ENCODE peak calls at places on chromosome 6, in nine cellular contexts. R, Z, N, A, Y, M, L, W and E are unnamed samples.

GRCh38 chr6:11317885-11318771 is 85.7 kb upstream of the NEDD9 start:
- DNase-seq in R (peak), Z (no peak), N (peak), A (peak), Y (peak), M (peak), L (peak), W (peak), E (peak)

GRCh38 chr6:85484941-85485340 is 35.1 kb downstream of the NT5E start:
- DNase-seq in R (no peak), Z (no peak), N (no peak), A (no peak), Y (no peak), M (no peak), L (no peak), W (no peak), E (no peak)

GRCh38 chr6:111997863-111998191 is 56.1 kb upstream of the CCN6 start:
- DNase-seq in R (no peak), Z (no peak), N (no peak), A (no peak), Y (no peak), M (no peak), L (no peak), W (no peak), E (no peak)

GRCh38 chr6:157714153-157714490 is 108.9 kb upstream of the SNX9 start:
- DNase-seq in R (peak), Z (no peak), N (peak), A (no peak), Y (no peak), M (no peak), L (no peak), W (peak), E (no peak)

GRCh38 chr6:143141442-143141841 is 80.8 kb downstream of the AIG1 start:
- DNase-seq in R (peak), Z (no peak), N (peak), A (no peak), Y (peak), M (no peak), L (no peak), W (peak), E (no peak)

GRCh38 chr6:19269341-19269898 is 567.8 kb upstream of the ID4 start:
- DNase-seq in R (no peak), Z (no peak), N (no peak), A (peak), Y (no peak), M (no peak), L (no peak), W (no peak), E (no peak)

GRCh38 chr6:14658909-14659561 is 541.5 kb downstream of the CD83 start:
- DNase-seq in R (peak), Z (no peak), N (no peak), A (peak), Y (no peak), M (no peak), L (no peak), W (peak), E (no peak)

GRCh38 chr6:101531538-101531937 is 138.0 kb downstream of the GRIK2 start:
- DNase-seq in R (no peak), Z (no peak), N (no peak), A (no peak), Y (no peak), M (no peak), L (no peak), W (no peak), E (no peak)

GRCh38 chr6:170206317-170206621 is 84.6 kb downstream of the DLL1 start:
- DNase-seq in R (no peak), Z (no peak), N (no peak), A (no peak), Y (no peak), M (peak), L (no peak), W (no peak), E (no peak)

GRCh38 chr6:163180874-163181541 is 233.5 kb upstream of the QKI start:
- DNase-seq in R (no peak), Z (peak), N (peak), A (peak), Y (peak), M (peak), L (peak), W (peak), E (peak)

GRCh38 chr6:112282217-112282616 is 27.9 kb upstream of the LAMA4 start:
- DNase-seq in R (peak), Z (peak), N (peak), A (peak), Y (peak), M (no peak), L (no peak), W (peak), E (no peak)

GRCh38 chr6:144055121-144055931 is 40.0 kb downstream of the SF3B5 start:
- DNase-seq in R (no peak), Z (no peak), N (no peak), A (no peak), Y (no peak), M (no peak), L (peak), W (peak), E (peak)

GRCh38 chr6:2534406-2535139 is 216.1 kb downstream of the MYLK4 start:
- DNase-seq in R (no peak), Z (no peak), N (no peak), A (no peak), Y (no peak), M (no peak), L (no peak), W (no peak), E (no peak)

GRCh38 chr6:335146-335545 is 42.9 kb downstream of the DUSP22 start:
- DNase-seq in R (no peak), Z (no peak), N (no peak), A (no peak), Y (no peak), M (no peak), L (no peak), W (no peak), E (no peak)

GRCh38 chr6:46909371-46909770 is 12.4 kb downstream of the ADGRF5 start:
- DNase-seq in R (no peak), Z (no peak), N (no peak), A (no peak), Y (no peak), M (no peak), L (no peak), W (no peak), E (no peak)

GRCh38 chr6:142696123-142696522 is 248.9 kb downstream of the HIVEP2 start:
- DNase-seq in R (no peak), Z (no peak), N (peak), A (no peak), Y (no peak), M (no peak), L (no peak), W (peak), E (no peak)

GRCh38 chr6:124480021-124480430 is 482.2 kb upstream of the RNF217 start:
- DNase-seq in R (no peak), Z (no peak), N (no peak), A (no peak), Y (no peak), M (no peak), L (no peak), W (no peak), E (no peak)

GRCh38 chr6:151063339-151063738 is 176.4 kb upstream of the AKAP12 start:
- DNase-seq in R (peak), Z (no peak), N (peak), A (peak), Y (no peak), M (no peak), L (no peak), W (peak), E (no peak)

GRCh38 chr6:153125032-153125431 is 6.0 kb downstream of the RGS17 start:
- DNase-seq in R (no peak), Z (no peak), N (no peak), A (no peak), Y (no peak), M (no peak), L (no peak), W (no peak), E (no peak)
- TF ChIP-seq CTCF in R (no peak), Z (no peak), N (no peak), A (no peak), Y (no peak), M (no peak), L (no peak), W (no peak), E (no peak)

DNA sequence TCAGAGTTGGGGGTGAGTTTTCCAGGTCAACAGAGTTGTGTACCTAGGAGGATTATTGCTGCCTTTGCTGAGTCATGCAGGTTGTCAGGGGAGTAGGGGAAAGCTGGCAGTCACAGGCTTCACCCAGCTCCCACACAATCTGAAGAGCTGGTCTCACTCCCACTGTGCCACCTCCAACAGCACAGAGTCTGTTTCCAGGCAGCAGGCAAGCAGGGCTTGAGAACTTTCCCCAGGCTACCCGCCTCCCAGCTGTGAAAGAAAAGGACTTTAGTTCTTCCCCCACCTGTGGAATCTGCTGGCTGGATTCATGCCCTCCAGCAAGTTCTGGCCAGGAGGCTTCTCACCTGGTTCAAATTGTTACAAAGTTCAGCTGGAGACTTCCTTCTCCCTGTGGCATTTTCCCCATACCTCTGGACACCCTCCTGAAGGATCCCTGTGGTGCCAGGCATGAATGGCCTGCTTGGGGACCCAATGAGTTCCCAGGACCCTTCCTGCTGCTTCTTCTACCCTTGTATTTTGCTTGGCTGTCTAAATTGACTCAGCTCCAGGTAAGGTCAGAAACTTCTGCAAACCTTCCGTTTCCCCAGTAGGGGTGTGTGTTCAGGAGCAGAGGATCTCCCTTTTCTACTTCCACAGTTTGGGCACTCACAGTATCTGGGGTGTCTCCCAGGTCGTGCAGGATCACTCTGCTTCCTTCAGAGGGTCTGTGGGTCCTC is 378.1 kb upstream of the MAN1A1 start:
- DNase-seq in R (no peak), Z (no peak), N (no peak), A (no peak), Y (peak), M (peak), L (no peak), W (no peak), E (no peak)
- TF ChIP-seq CTCF in R (no peak), Z (no peak), N (no peak), A (no peak), Y (no peak), M (no peak), L (no peak), W (no peak), E (no peak)

DNA sequence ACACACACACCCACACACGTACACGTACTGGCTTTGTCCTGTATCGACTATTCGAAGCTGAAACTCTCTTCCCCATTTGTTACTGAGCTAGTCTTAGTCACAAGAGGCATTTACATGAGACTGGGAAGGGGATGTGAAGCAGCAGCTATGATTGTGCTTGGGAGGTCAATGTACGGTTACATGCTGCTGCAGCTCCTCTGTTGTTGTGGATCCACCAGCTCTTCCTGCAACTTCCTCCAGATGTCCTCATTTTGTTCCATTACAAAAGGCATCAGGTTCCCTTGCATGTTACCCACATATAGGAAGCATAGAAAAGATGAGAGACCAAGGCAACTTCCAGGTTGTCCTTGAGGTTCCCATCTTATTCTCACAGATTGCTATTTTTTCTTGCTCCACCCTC is 612.4 kb upstream of the IMPG1 start:
- DNase-seq in R (no peak), Z (no peak), N (peak), A (no peak), Y (peak), M (no peak), L (no peak), W (no peak), E (no peak)
- TF ChIP-seq CTCF in R (no peak), Z (no peak), N (no peak), A (no peak), Y (peak), M (no peak), L (no peak), W (peak), E (no peak)

DNA sequence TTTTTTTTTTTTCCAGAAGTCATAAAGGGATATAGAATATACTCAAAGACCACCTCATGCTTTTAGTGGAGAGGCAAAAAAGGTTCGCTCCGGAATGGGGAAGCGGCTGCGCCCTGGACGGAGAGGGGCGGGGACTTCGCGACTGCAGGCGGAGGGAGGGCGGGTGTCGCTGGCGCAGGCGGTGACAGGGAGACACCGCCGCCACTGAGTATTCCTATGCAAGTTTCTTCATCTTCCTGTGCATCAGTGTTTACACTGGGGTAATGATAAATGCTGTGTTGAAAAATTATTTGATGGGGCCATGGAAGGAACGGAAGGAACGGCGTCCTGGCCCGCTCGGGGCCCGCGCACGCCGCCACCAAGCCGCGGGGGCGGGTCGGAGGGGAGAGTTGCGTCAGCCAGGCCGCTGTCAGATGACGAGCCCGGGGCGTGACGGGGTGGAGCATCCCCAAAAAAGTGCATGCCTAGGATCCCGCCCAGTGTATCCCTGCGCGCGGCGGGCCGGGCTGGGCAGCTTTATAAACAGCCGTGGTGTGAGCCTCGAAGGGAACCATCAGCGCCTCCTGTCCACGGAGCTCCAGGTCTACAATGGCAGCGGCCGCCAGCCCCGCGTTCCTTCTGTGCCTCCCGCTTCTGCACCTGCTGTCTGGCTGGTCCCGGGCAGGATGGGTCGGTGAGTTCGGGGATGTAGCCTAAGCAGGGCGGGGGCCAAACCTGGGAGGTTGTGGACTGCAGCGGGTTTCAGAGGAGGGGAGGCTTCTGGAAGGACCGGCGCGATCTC is at the start of gene ULBP1:
- DNase-seq in R (peak), Z (peak), N (peak), A (peak), Y (peak), M (peak), L (peak), W (peak), E (peak)
- TF ChIP-seq CTCF in R (peak), Z (no peak), N (no peak), A (no peak), Y (no peak), M (no peak), L (no peak), W (peak), E (no peak)

DNA sequence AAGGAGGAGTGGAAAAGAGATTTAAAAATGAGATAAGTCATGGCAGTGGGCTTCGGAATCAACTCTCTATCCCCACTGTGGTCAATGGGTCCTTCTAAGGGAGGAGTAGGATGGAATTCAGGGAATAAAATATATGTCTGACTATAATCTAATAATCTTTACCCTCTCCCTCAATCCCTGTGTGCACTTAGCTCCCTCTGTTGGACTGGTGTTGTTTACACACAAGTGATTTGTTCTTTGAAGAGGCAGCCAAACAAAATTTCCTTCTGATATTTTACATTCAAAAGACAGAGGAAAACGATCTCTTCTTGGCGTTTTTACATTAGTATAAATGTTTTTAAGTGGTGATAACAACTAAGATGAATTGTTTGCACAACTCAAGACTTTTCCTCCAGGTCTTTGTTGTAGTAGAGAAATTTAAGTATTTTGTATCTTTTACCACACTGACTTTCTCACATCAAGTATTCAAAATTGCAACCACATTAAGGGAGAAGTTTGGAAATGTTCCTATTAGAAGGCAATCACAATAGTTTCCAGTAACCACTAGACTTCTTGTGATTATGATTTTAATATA is 317.7 kb downstream of the CENPW start:
- DNase-seq in R (peak), Z (no peak), N (peak), A (peak), Y (peak), M (no peak), L (peak), W (peak), E (no peak)
- TF ChIP-seq CTCF in R (peak), Z (no peak), N (peak), A (peak), Y (peak), M (no peak), L (peak), W (peak), E (peak)

DNA sequence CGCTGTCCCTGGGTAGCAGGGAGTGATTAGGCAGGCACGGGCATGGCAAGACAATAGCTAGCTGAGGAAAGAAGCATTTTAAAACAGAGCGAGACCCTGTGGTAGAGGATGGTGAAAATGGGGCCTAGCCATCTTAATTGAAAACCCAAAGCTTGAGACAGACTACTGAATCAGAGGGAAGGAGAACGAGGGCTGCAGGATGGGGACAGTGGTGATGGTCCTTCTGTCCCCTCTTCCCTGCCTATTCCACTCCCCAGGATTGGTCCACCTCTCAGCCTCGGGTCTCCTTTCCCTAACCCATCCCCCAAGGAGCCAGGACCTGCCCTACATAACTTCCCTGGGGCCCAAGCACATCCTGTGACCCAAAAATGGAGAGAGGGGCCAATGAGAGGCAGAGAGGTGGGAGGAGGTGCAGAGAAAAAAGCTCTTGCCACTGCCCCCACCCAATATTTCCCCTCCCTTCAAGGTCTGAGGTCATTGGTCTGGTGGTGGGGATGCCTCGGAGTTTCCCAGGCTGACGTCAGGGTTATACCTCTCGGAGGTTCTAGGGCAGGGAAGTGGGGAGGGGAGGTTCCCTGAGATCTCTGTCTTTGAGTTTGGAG is 884 bp upstream of the CUTA start:
- DNase-seq in R (no peak), Z (no peak), N (peak), A (no peak), Y (no peak), M (no peak), L (peak), W (no peak), E (no peak)
- TF ChIP-seq CTCF in R (peak), Z (no peak), N (no peak), A (no peak), Y (no peak), M (no peak), L (no peak), W (no peak), E (no peak)